ENCODE peak calls at places on chromosome 12, in four cellular contexts. N, S, Y and A are unnamed samples.
A peak's percentile ranks its signal among the peaks of the same experiment; 100 is the strongest.

GRCh38 chr12:6573001-6573400 is 4.9 kb upstream of the NOP2 start:
- DNase-seq in N (no peak), S (no peak), Y (no peak), A (no peak)

GRCh38 chr12:107571492-107571891 is 114.1 kb upstream of the PWP1 start:
- DNase-seq in N (no peak), S (no peak), Y (no peak), A (no peak)

GRCh38 chr12:67690656-67691055 is 42.1 kb downstream of the DYRK2 start:
- DNase-seq in N (no peak), S (no peak), Y (peak; percentile 61), A (no peak)

GRCh38 chr12:76919388-76920181 is 40.8 kb upstream of the CSRP2 start:
- DNase-seq in N (no peak), S (no peak), Y (no peak), A (no peak)

GRCh38 chr12:57214398-57214781 is 2.2 kb upstream of the NXPH4 start:
- DNase-seq in N (peak; percentile 58), S (peak; percentile 49), Y (peak; percentile 60), A (peak; percentile 83)

GRCh38 chr12:70190252-70191010 is 52.8 kb upstream of the CNOT2 start:
- DNase-seq in N (peak; percentile 40), S (peak; percentile 34), Y (peak; percentile 51), A (peak; percentile 19)

GRCh38 chr12:100401660-100402059 is 44.8 kb downstream of the SLC17A8 start:
- DNase-seq in N (peak; percentile 54), S (peak; percentile 16), Y (peak; percentile 66), A (peak; percentile 55)

GRCh38 chr12:7162691-7163114 is 26.8 kb upstream of the PEX5 start:
- DNase-seq in N (no peak), S (no peak), Y (no peak), A (peak; percentile 43)

GRCh38 chr12:4114986-4115385 is 158.6 kb upstream of the CCND2 start:
- DNase-seq in N (no peak), S (no peak), Y (no peak), A (no peak)

GRCh38 chr12:120939954-120940353 is 35.8 kb upstream of the SPPL3 start:
- DNase-seq in N (no peak), S (no peak), Y (no peak), A (no peak)

GRCh38 chr12:127272864-127273263 is 994.1 kb upstream of the TMEM132C start:
- DNase-seq in N (peak; percentile 98), S (peak; percentile 90), Y (peak; percentile 24), A (peak; percentile 64)

GRCh38 chr12:14395059-14395778 is 29.7 kb downstream of the ATF7IP start:
- DNase-seq in N (no peak), S (no peak), Y (no peak), A (no peak)

GRCh38 chr12:62907561-62907960 is 27.4 kb downstream of the PPM1H start:
- DNase-seq in N (no peak), S (no peak), Y (no peak), A (no peak)

GRCh38 chr12:67772276-67773169 is 124.0 kb downstream of the DYRK2 start:
- DNase-seq in N (peak; percentile 16), S (peak; percentile 18), Y (peak; percentile 71), A (peak; percentile 34)

GRCh38 chr12:8018666-8019581 is 13.6 kb upstream of the FOXJ2 start:
- DNase-seq in N (no peak), S (no peak), Y (peak; percentile 22), A (no peak)

GRCh38 chr12:79300199-79300568 is 390.6 kb downstream of the PAWR start:
- DNase-seq in N (peak; percentile 72), S (peak; percentile 5), Y (peak; percentile 43), A (peak; percentile 87)

GRCh38 chr12:9255837-9256236 is 47.6 kb upstream of the PZP start:
- DNase-seq in N (no peak), S (no peak), Y (no peak), A (no peak)

GRCh38 chr12:50099302-50100008 is 4.4 kb upstream of the GPD1 start:
- DNase-seq in N (peak; percentile 60), S (peak; percentile 53), Y (no peak), A (peak; percentile 68)

GRCh38 chr12:19800884-19801283 is 361.6 kb downstream of the AEBP2 start:
- DNase-seq in N (peak; percentile 33), S (no peak), Y (peak; percentile 60), A (no peak)

GRCh38 chr12:26941251-26941650 is 3.0 kb downstream of the FGFR1OP2 start:
- DNase-seq in N (no peak), S (no peak), Y (no peak), A (no peak)
- H3K4me3 ChIP-seq in N (no peak overlapping the region), S (no peak overlapping the region), Y (no peak overlapping the region), A (peak overlapping the region; percentile 100)

GRCh38 chr12:123141615-123142517 is 9.0 kb downstream of the PITPNM2 start:
- DNase-seq in N (peak; percentile 82), S (peak; percentile 71), Y (peak; percentile 71), A (peak; percentile 81)

GRCh38 chr12:123143753-123144461 is 7.0 kb downstream of the PITPNM2 start:
- DNase-seq in N (no peak), S (no peak), Y (no peak), A (no peak)

GRCh38 chr12:123140675-123141614 is 9.9 kb downstream of the PITPNM2 start:
- DNase-seq in N (no peak), S (no peak), Y (no peak), A (no peak)

GRCh38 chr12:123142948-123143752 is 7.7 kb downstream of the PITPNM2 start:
- DNase-seq in N (no peak), S (no peak), Y (no peak), A (no peak)

GRCh38 chr12:123142518-123142840 is 8.4 kb downstream of the PITPNM2 start:
- DNase-seq in N (no peak), S (peak; percentile 67), Y (no peak), A (no peak)
- H3K4me3 ChIP-seq in N (no peak overlapping the region), S (no peak overlapping the region), Y (no peak overlapping the region), A (peak overlapping the region; percentile 65)

DNA sequence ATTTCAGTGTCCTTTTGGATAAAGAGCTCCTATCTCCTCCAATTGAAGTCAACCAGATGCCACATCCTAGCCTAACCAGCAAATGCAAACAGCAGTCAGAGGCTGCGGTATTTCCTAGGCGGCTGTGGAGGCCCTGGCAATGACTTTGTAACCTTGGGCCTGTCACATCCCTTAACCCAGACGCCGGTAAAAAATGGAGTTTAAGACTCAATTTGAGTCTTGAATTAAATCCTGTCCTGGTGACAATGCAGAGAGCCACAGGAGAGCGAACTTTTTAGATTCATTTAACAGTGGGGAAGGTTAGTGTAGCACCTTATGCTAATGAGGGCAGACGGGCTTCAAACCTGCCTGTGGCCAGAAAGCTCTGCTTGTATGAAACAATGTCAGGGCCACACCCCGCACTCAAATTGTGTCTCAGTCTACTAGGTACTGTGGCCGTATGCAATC is 1.3 kb downstream of the C12orf75 start:
- DNase-seq in N (no peak), S (no peak), Y (no peak), A (peak; percentile 40)
- H3K4me3 ChIP-seq in N (peak overlapping the region; percentile 72), S (peak overlapping the region; percentile 83), Y (peak overlapping the region; percentile 77), A (peak overlapping the region; percentile 84)

GRCh38 chr12:122884091-122884826 is 11.7 kb downstream of the VPS37B start:
- DNase-seq in N (no peak), S (no peak), Y (no peak), A (no peak)

GRCh38 chr12:122886161-122886560 is 9.8 kb downstream of the VPS37B start:
- DNase-seq in N (no peak), S (no peak), Y (no peak), A (no peak)

GRCh38 chr12:122882908-122883563 is 12.9 kb downstream of the VPS37B start:
- DNase-seq in N (no peak), S (no peak), Y (no peak), A (no peak)

GRCh38 chr12:122886851-122887816 is 8.8 kb downstream of the VPS37B start:
- DNase-seq in N (peak; percentile 80), S (no peak), Y (peak; percentile 35), A (no peak)

DNA sequence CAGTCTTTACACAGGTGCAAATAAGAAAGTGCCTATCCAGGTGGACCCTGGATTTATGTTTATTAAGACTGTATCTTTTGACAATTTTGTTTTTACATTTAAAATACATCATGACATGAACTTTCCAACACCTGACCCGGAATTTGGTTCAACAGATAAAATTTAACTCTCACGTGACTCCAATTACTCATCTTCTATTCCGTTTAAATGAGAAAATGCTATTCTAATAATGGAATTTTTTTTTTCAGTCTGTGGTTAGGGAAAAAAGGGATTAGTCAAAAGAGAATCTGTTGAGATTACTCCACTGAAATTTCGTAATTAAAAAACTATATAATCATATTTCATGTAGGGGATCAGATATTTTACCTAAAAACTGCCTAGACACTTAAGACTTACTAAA is 11.1 kb downstream of the VPS37B start:
- DNase-seq in N (peak; percentile 53), S (peak; percentile 25), Y (no peak), A (no peak)
- H3K4me3 ChIP-seq in N (no peak overlapping the region), S (no peak overlapping the region), Y (no peak overlapping the region), A (no peak overlapping the region)

GRCh38 chr12:40730281-40730680 is 38.0 kb downstream of the CNTN1 start:
- DNase-seq in N (no peak), S (no peak), Y (no peak), A (no peak)

GRCh38 chr12:40738856-40739255 is 46.6 kb downstream of the CNTN1 start:
- DNase-seq in N (no peak), S (no peak), Y (no peak), A (no peak)

GRCh38 chr12:40735551-40736230 is 43.5 kb downstream of the CNTN1 start:
- DNase-seq in N (no peak), S (no peak), Y (no peak), A (no peak)

GRCh38 chr12:40733871-40734270 is 41.6 kb downstream of the CNTN1 start:
- DNase-seq in N (no peak), S (no peak), Y (no peak), A (no peak)

GRCh38 chr12:40734283-40734682 is 42.0 kb downstream of the CNTN1 start:
- DNase-seq in N (no peak), S (no peak), Y (no peak), A (no peak)
- H3K4me3 ChIP-seq in N (no peak overlapping the region), S (no peak overlapping the region), Y (no peak overlapping the region), A (no peak overlapping the region)